ENCODE peak calls at places on chromosomes 4 and X, in nine cellular contexts. B is AG04449, Z is KG1, D is NCI-H1105, A is EH, I is transverse colon, N is SK-N-SH, U is dorsolateral prefrontal cortex, R is activated B cell treated with CpG ODN at 0.5 μM for 24 hours. F is an unnamed sample.

GRCh38 chr4:3250956-3251690 is 2.2 kb downstream of the MSANTD1 start:
- DNase-seq in B (no peak), Z (no peak), D (no peak), A (no peak), I (no peak), N (no peak), U (no peak), R (no peak), F (no peak)

GRCh38 chrX:37350034-37350365 is 836 bp downstream of the PRRG1 start:
- DNase-seq in B (no peak), Z (peak), D (no peak), A (peak), I (no peak), N (peak), U (no peak), R (no peak), F (no peak)

GRCh38 chr4:1378559-1379231 is 27.5 kb downstream of the NKX1-1 start:
- DNase-seq in B (no peak), Z (no peak), D (no peak), A (no peak), I (no peak), N (no peak), U (no peak), R (no peak), F (no peak)

GRCh38 chr4:89307446-89308160 is at the start of gene GPRIN3:
- DNase-seq in B (no peak), Z (peak), D (peak), A (peak), I (peak), N (peak), U (peak), R (peak), F (no peak)

GRCh38 chrX:101595739-101596419 is 21.9 kb downstream of the ARMCX6 start:
- DNase-seq in B (no peak), Z (no peak), D (no peak), A (peak), I (no peak), N (peak), U (no peak), R (no peak), F (peak)

GRCh38 chr4:115657991-115658390 is 544.6 kb upstream of the NDST4 start:
- DNase-seq in B (no peak), Z (no peak), D (no peak), A (no peak), I (no peak), N (no peak), U (no peak), R (no peak), F (no peak)

GRCh38 chrX:20294957-20295356 is 28.2 kb upstream of the RPS6KA3 start:
- DNase-seq in B (no peak), Z (no peak), D (no peak), A (no peak), I (no peak), N (no peak), U (no peak), R (no peak), F (no peak)

GRCh38 chr4:149518471-149518870 is 297.2 kb downstream of the IQCM start:
- DNase-seq in B (no peak), Z (no peak), D (no peak), A (no peak), I (no peak), N (no peak), U (no peak), R (no peak), F (no peak)

GRCh38 chr4:13344216-13344615 is 139.9 kb downstream of the RAB28 start:
- DNase-seq in B (no peak), Z (no peak), D (no peak), A (no peak), I (no peak), N (no peak), U (no peak), R (no peak), F (no peak)

GRCh38 chr4:38676986-38677385 is 13.0 kb downstream of the KLF3 start:
- DNase-seq in B (no peak), Z (no peak), D (no peak), A (no peak), I (peak), N (no peak), U (no peak), R (no peak), F (no peak)

GRCh38 chrX:13092455-13092941 is 48.1 kb upstream of the FAM9C start:
- DNase-seq in B (no peak), Z (peak), D (no peak), A (no peak), I (peak), N (no peak), U (no peak), R (peak), F (peak)

GRCh38 chr4:152273343-152273742 is 262.5 kb downstream of the FBXW7 start:
- DNase-seq in B (no peak), Z (no peak), D (no peak), A (peak), I (no peak), N (no peak), U (no peak), R (no peak), F (no peak)

F was measured in GM12865.